ENCODE peak calls at places on chromosomes 7 and 10, in ten cellular contexts. G, R, P, K, Z, N, C, A, X and H are unnamed samples.
A peak's percentile ranks its signal among the peaks of the same experiment; 100 is the strongest.

GRCh38 chr10:122468923-122469781 is 7.8 kb downstream of the HTRA1 start:
- DNase-seq in G (peak; percentile 88), R (no peak), P (peak; percentile 98), K (no peak), Z (no peak), N (peak; percentile 79), C (peak; percentile 91), A (no peak), X (no peak), H (no peak)

GRCh38 chr7:106346678-106347217 is 62.0 kb upstream of the NAMPT start:
- DNase-seq in G (peak; percentile 94), R (no peak), P (peak; percentile 77), K (no peak), Z (no peak), N (no peak), C (peak; percentile 97), A (no peak), X (no peak), H (no peak)

GRCh38 chr10:11176746-11177145 is 159.1 kb downstream of the CELF2 start:
- DNase-seq in G (no peak), R (no peak), P (no peak), K (no peak), Z (no peak), N (no peak), C (peak; percentile 77), A (no peak), X (no peak), H (no peak)

GRCh38 chr7:2260820-2261219 is 18.8 kb downstream of the NUDT1 start:
- DNase-seq in G (no peak), R (no peak), P (peak; percentile 94), K (no peak), Z (peak; percentile 85), N (peak; percentile 58), C (no peak), A (no peak), X (no peak), H (no peak)

GRCh38 chr7:95391761-95392160 is 4.4 kb downstream of the PON3 start:
- DNase-seq in G (no peak), R (no peak), P (no peak), K (no peak), Z (no peak), N (no peak), C (no peak), A (no peak), X (no peak), H (no peak)

GRCh38 chr10:15189133-15189881 is 20.8 kb upstream of the NMT2 start:
- DNase-seq in G (no peak), R (no peak), P (no peak), K (no peak), Z (no peak), N (no peak), C (peak; percentile 49), A (no peak), X (no peak), H (no peak)

GRCh38 chr7:33351709-33352108 is 222.3 kb downstream of the BBS9 start:
- DNase-seq in G (no peak), R (no peak), P (no peak), K (no peak), Z (no peak), N (no peak), C (no peak), A (peak; percentile 11), X (peak; percentile 11), H (no peak)

GRCh38 chr7:2876031-2876862 is 32.1 kb upstream of the GNA12 start:
- DNase-seq in G (peak; percentile 68), R (no peak), P (peak; percentile 88), K (no peak), Z (peak; percentile 91), N (peak; percentile 47), C (no peak), A (no peak), X (peak; percentile 44), H (no peak)